ENCODE peak calls at places on chromosomes 6 and 20, in five cellular contexts. O is GM12865, J is bronchial epithelial cell, M is cardiac muscle cell, I is breast epithelium. W is an unnamed sample.

GRCh38 chr20:44457016-44457415 is 18.7 kb upstream of the TTPAL start:
- DNase-seq in O (no peak), J (no peak), M (no peak), I (no peak), W (no peak)

GRCh38 chr20:13037727-13038126 is 29.0 kb downstream of the SPTLC3 start:
- DNase-seq in O (no peak), J (peak; percentile 20), M (no peak), I (no peak), W (no peak)

GRCh38 chr6:34638834-34639736 is 57.5 kb downstream of the ILRUN start:
- DNase-seq in O (peak; percentile 89), J (no peak), M (no peak), I (no peak), W (peak; percentile 56)

GRCh38 chr6:44246663-44247337 is at the start of gene HSP90AB1:
- DNase-seq in O (peak; percentile 100), J (peak; percentile 98), M (peak; percentile 99), I (peak; percentile 99), W (peak; percentile 96)

GRCh38 chr6:130913119-130913518 is 85.9 kb downstream of the SMLR1 start:
- DNase-seq in O (peak; percentile 48), J (no peak), M (no peak), I (no peak), W (peak; percentile 21)

GRCh38 chr6:157276134-157276532 is 47.2 kb downstream of the TMEM242 start:
- DNase-seq in O (no peak), J (no peak), M (no peak), I (no peak), W (no peak)

GRCh38 chr6:63740709-63741108 is 105.1 kb downstream of the PHF3 start:
- DNase-seq in O (no peak), J (peak; percentile 90), M (peak; percentile 79), I (no peak), W (no peak)

GRCh38 chr6:160279850-160280249 is 21.2 kb upstream of the SLC22A2 start:
- DNase-seq in O (no peak), J (peak; percentile 97), M (no peak), I (no peak), W (no peak)

GRCh38 chr20:11354841-11355240 is 562.9 kb upstream of the BTBD3 start:
- DNase-seq in O (no peak), J (no peak), M (no peak), I (no peak), W (no peak)

GRCh38 chr20:45833883-45834796 is 541 bp downstream of the SNX21 start:
- DNase-seq in O (peak; percentile 43), J (no peak), M (peak; percentile 75), I (peak; percentile 61), W (peak; percentile 85)

GRCh38 chr6:16752206-16752867 is 8.9 kb downstream of the ATXN1 start:
- DNase-seq in O (no peak), J (peak; percentile 95), M (peak; percentile 87), I (no peak), W (no peak)

GRCh38 chr6:122408697-122409458 is 9.4 kb downstream of the HSF2 start:
- DNase-seq in O (no peak), J (no peak), M (no peak), I (no peak), W (no peak)

GRCh38 chr6:109296305-109296915 is 85.9 kb downstream of the CD164 start:
- DNase-seq in O (no peak), J (peak; percentile 20), M (no peak), I (no peak), W (no peak)

GRCh38 chr6:168061269-168062210 is 17.5 kb downstream of the FRMD1 start:
- DNase-seq in O (no peak), J (peak; percentile 20), M (no peak), I (no peak), W (no peak)

GRCh38 chr20:18981956-18982539 is 168.5 kb downstream of the SCP2D1 start:
- DNase-seq in O (no peak), J (no peak), M (no peak), I (no peak), W (no peak)

GRCh38 chr20:19718880-19719279 is 39.2 kb upstream of the RIN2 start:
- DNase-seq in O (no peak), J (no peak), M (no peak), I (no peak), W (no peak)

GRCh38 chr6:137001287-137001976 is 43.3 kb downstream of the IL20RA start:
- DNase-seq in O (no peak), J (peak; percentile 89), M (no peak), I (no peak), W (no peak)

GRCh38 chr6:89818977-89819335 is 638 bp downstream of the MDN1 start:
- DNase-seq in O (peak; percentile 48), J (peak; percentile 61), M (peak; percentile 41), I (no peak), W (no peak)

GRCh38 chr6:158408552-158409130 is 96.4 kb downstream of the TULP4 start:
- DNase-seq in O (no peak), J (no peak), M (peak; percentile 96), I (no peak), W (no peak)

GRCh38 chr6:83183082-83183828 is 9.8 kb downstream of the PGM3 start:
- DNase-seq in O (no peak), J (peak; percentile 94), M (peak; percentile 97), I (no peak), W (no peak)

GRCh38 chr20:58086763-58087566 is 141.5 kb downstream of the ANKRD60 start:
- DNase-seq in O (peak; percentile 22), J (peak; percentile 53), M (peak; percentile 69), I (peak; percentile 11), W (peak; percentile 46)

GRCh38 chr6:136365781-136366354 is 76.2 kb upstream of the BCLAF1 start:
- DNase-seq in O (peak; percentile 46), J (no peak), M (no peak), I (peak; percentile 26), W (no peak)

GRCh38 chr6:163170294-163170883 is 244.1 kb upstream of the QKI start:
- DNase-seq in O (peak; percentile 35), J (no peak), M (peak; percentile 19), I (no peak), W (peak; percentile 43)

GRCh38 chr6:170523256-170524187 is 29.6 kb downstream of the PSMB1 start:
- DNase-seq in O (no peak), J (no peak), M (no peak), I (no peak), W (no peak)

GRCh38 chr6:147868493-147869222 is 360.2 kb downstream of the SAMD5 start:
- DNase-seq in O (no peak), J (no peak), M (no peak), I (no peak), W (no peak)

GRCh38 chr20:32577023-32577422 is 8.1 kb downstream of the NOL4L start:
- DNase-seq in O (no peak), J (no peak), M (no peak), I (no peak), W (no peak)
- TF ChIP-seq CTCF in O (no peak), J (peak; percentile 9), M (peak; percentile 24), I (no peak), W (no peak)

GRCh38 chr6:36596359-36596758 is 2.2 kb downstream of the SRSF3 start:
- DNase-seq in O (no peak), J (no peak), M (no peak), I (no peak), W (no peak)

GRCh38 chr6:36595168-36595818 is 1.1 kb downstream of the SRSF3 start:
- DNase-seq in O (no peak), J (peak; percentile 52), M (peak; percentile 75), I (peak; percentile 70), W (no peak)

GRCh38 chr6:36594816-36595167 is 630 bp downstream of the SRSF3 start:
- DNase-seq in O (no peak), J (no peak), M (no peak), I (no peak), W (no peak)

GRCh38 chr6:36592221-36592655 is 1.9 kb upstream of the SRSF3 start:
- DNase-seq in O (peak; percentile 87), J (no peak), M (no peak), I (no peak), W (peak; percentile 56)

DNA sequence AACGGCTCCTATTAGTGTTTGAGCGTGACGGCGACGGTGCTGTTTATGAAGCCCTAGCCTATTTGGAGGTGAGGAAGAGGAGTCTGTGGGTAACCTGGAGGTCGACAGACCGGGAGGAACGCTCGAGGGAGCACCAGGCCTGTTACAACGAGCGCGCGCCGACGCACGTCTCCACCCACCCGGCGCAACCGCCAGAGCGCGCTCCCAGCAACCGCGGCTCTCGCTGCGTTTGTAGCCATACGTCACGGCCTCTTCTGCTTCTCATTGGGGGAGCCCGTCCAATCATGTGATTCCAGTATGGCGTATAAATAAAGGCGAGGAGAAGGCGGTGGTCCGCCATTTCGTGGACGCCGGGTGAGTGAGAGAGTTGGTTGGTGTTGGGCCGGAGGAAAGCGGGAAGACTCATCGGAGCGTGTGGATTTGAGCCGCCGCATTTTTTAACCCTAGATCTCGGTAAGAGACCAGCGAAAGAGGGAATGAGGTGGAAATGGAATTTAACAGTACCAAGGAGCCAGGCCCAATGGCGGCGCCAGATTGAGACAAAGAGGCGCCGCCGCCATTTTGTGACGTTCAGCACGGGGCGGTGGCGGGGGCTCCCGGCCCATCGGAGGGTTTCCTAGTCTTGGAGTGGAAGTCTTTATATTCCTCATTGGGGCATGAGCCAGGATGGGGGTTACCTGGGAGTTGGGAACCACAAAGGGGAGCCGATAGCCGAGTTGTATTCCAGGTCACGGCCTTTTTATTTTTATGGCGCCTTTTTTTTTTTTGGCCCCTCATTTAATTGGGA is at the start of gene SRSF3:
- DNase-seq in O (peak; percentile 99), J (peak; percentile 92), M (peak; percentile 99), I (peak; percentile 97), W (peak; percentile 92)
- TF ChIP-seq CTCF in O (peak; percentile 20), J (peak; percentile 69), M (peak; percentile 27), I (peak; percentile 60), W (no peak)

DNA sequence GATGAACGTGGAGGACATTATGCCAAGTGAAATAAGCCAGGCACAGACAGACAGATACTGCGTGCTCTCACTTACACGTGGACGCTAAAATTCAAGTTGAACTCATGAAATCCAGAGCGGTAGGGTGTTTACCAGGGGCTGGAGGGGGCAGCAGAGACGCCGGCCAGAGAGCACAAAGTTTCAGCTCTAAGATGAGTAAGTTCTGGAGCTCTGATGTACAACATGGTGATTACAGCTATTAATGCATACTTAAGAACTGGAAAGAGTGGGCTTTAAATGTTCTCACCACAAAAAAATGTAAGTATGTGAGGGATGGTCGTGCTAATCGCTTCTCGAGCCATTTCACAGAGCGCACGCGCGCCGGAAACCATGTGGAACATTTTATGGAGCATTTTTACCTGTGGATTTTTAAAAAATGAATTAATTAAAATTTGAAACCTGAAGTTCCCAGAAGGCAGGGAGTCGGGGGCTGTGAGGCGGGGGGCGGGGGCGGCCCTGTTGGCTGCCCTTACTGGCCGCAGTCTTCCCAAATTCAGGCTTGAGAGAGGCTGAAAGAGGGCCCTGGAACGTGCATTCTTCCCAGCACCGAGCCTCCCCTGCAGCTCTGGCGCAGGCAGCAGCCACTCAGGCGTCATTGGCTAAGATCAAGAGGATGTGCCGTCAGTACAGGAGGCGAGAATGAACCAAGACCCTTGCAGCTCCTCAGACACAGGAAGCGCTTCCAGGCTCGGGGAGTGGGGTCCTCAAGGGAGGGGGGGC is 8.6 kb upstream of the SLCO4A1 start:
- DNase-seq in O (no peak), J (no peak), M (peak; percentile 28), I (no peak), W (no peak)
- TF ChIP-seq CTCF in O (no peak), J (no peak), M (no peak), I (no peak), W (no peak)

DNA sequence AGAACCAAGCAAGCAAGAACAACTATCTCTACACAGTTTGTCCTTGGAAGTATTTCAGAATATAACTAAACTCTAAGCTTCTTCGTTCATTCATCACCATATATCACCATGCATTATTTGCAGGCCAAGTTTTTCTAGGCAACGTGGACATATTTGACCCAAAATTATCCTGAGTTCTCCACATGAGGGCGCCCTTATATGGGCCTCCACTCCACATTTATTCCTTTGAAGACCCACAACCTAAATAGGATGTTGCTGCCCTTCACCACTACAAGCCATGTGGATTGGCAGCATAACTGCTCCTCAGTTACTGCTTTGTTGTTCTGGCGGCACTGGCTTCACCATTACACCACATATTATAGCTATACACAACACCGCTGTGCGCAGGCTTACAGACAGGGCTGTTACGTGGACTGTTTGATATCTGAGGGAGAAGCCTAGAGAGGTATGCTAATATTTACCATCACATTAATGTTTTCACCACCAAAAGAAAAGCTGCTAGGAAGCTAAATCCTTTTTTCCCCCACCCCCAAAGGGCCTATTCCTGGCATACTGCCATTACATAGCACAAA is 411.8 kb downstream of the C6orf118 start:
- DNase-seq in O (no peak), J (no peak), M (no peak), I (no peak), W (no peak)
- TF ChIP-seq CTCF in O (no peak), J (no peak), M (no peak), I (no peak), W (no peak)